ENCODE peak calls at places on chromosome 17, in four cellular contexts. One of them, this sample, is unnamed.

GRCh38 chr17:5027299-5027698 is 7.9 kb downstream of the SLC52A1 start:
- DNase-seq in activated T-cell treated with anti-CD3 and anti-CD28 coated beads, Interleukin-2, amount 50 U/mL, for 72 hours: no peak
- DNase-seq in COR-L47: no peak
- DNase-seq in EL: no peak
- DNase-seq in this sample: no peak

GRCh38 chr17:82520041-82520910 is 744 bp downstream of the FOXK2 start:
- DNase-seq in activated T-cell treated with anti-CD3 and anti-CD28 coated beads, Interleukin-2, amount 50 U/mL, for 72 hours: peak
- DNase-seq in COR-L47: no peak
- DNase-seq in EL: peak
- DNase-seq in this sample: no peak

GRCh38 chr17:50527155-50527762 is 5.3 kb upstream of the EPN3 start:
- DNase-seq in activated T-cell treated with anti-CD3 and anti-CD28 coated beads, Interleukin-2, amount 50 U/mL, for 72 hours: no peak
- DNase-seq in COR-L47: no peak
- DNase-seq in EL: no peak
- DNase-seq in this sample: no peak

GRCh38 chr17:43832168-43832975 is 574 bp downstream of the MPP3 start:
- DNase-seq in activated T-cell treated with anti-CD3 and anti-CD28 coated beads, Interleukin-2, amount 50 U/mL, for 72 hours: peak
- DNase-seq in COR-L47: no peak
- DNase-seq in EL: peak
- DNase-seq in this sample: peak

GRCh38 chr17:76139801-76140660 is 1.0 kb downstream of the FOXJ1 start:
- DNase-seq in activated T-cell treated with anti-CD3 and anti-CD28 coated beads, Interleukin-2, amount 50 U/mL, for 72 hours: peak
- DNase-seq in COR-L47: no peak
- DNase-seq in EL: no peak
- DNase-seq in this sample: no peak

GRCh38 chr17:50721194-50722010 is 2.0 kb downstream of the LUC7L3 start:
- DNase-seq in activated T-cell treated with anti-CD3 and anti-CD28 coated beads, Interleukin-2, amount 50 U/mL, for 72 hours: no peak
- DNase-seq in COR-L47: no peak
- DNase-seq in EL: no peak
- DNase-seq in this sample: peak

GRCh38 chr17:4708436-4708835 is 2.0 kb upstream of the ARRB2 start:
- DNase-seq in activated T-cell treated with anti-CD3 and anti-CD28 coated beads, Interleukin-2, amount 50 U/mL, for 72 hours: peak
- DNase-seq in COR-L47: peak
- DNase-seq in EL: no peak
- DNase-seq in this sample: peak

GRCh38 chr17:58630883-58631522 is 60.8 kb downstream of the TEX14 start:
- DNase-seq in activated T-cell treated with anti-CD3 and anti-CD28 coated beads, Interleukin-2, amount 50 U/mL, for 72 hours: peak
- DNase-seq in COR-L47: no peak
- DNase-seq in EL: peak
- DNase-seq in this sample: no peak

GRCh38 chr17:78766225-78766624 is 15.8 kb downstream of the CYTH1 start:
- DNase-seq in activated T-cell treated with anti-CD3 and anti-CD28 coated beads, Interleukin-2, amount 50 U/mL, for 72 hours: no peak
- DNase-seq in COR-L47: no peak
- DNase-seq in EL: no peak
- DNase-seq in this sample: no peak

GRCh38 chr17:6244796-6245195 is 174.6 kb downstream of the WSCD1 start:
- DNase-seq in activated T-cell treated with anti-CD3 and anti-CD28 coated beads, Interleukin-2, amount 50 U/mL, for 72 hours: no peak
- DNase-seq in COR-L47: no peak
- DNase-seq in EL: no peak
- DNase-seq in this sample: no peak

GRCh38 chr17:31327534-31328526 is 6.4 kb upstream of the EVI2A start:
- DNase-seq in activated T-cell treated with anti-CD3 and anti-CD28 coated beads, Interleukin-2, amount 50 U/mL, for 72 hours: no peak
- DNase-seq in COR-L47: no peak
- DNase-seq in EL: peak
- DNase-seq in this sample: no peak

GRCh38 chr17:81514485-81514734 is 1.8 kb upstream of the ACTG1 start:
- DNase-seq in activated T-cell treated with anti-CD3 and anti-CD28 coated beads, Interleukin-2, amount 50 U/mL, for 72 hours: no peak
- DNase-seq in COR-L47: no peak
- DNase-seq in EL: no peak
- DNase-seq in this sample: no peak

GRCh38 chr17:16980813-16981731 is 9.2 kb upstream of the TNFRSF13B start:
- DNase-seq in activated T-cell treated with anti-CD3 and anti-CD28 coated beads, Interleukin-2, amount 50 U/mL, for 72 hours: no peak
- DNase-seq in COR-L47: no peak
- DNase-seq in EL: peak
- DNase-seq in this sample: no peak

GRCh38 chr17:62105361-62105760 is 40.3 kb upstream of the MED13 start:
- DNase-seq in activated T-cell treated with anti-CD3 and anti-CD28 coated beads, Interleukin-2, amount 50 U/mL, for 72 hours: no peak
- DNase-seq in COR-L47: no peak
- DNase-seq in EL: no peak
- DNase-seq in this sample: no peak

GRCh38 chr17:4087911-4088693 is 54.7 kb downstream of the ZZEF1 start:
- DNase-seq in activated T-cell treated with anti-CD3 and anti-CD28 coated beads, Interleukin-2, amount 50 U/mL, for 72 hours: no peak
- DNase-seq in COR-L47: no peak
- DNase-seq in EL: peak
- DNase-seq in this sample: no peak

GRCh38 chr17:7042507-7043194 is 1.2 kb downstream of the SLC16A11 start:
- DNase-seq in activated T-cell treated with anti-CD3 and anti-CD28 coated beads, Interleukin-2, amount 50 U/mL, for 72 hours: peak
- DNase-seq in COR-L47: no peak
- DNase-seq in EL: no peak
- DNase-seq in this sample: no peak

GRCh38 chr17:43713494-43714162 is 45.0 kb downstream of the SOST start:
- DNase-seq in activated T-cell treated with anti-CD3 and anti-CD28 coated beads, Interleukin-2, amount 50 U/mL, for 72 hours: peak
- DNase-seq in COR-L47: no peak
- DNase-seq in EL: peak
- DNase-seq in this sample: no peak

GRCh38 chr17:27430383-27430840 is 25.8 kb upstream of the KSR1 start:
- DNase-seq in activated T-cell treated with anti-CD3 and anti-CD28 coated beads, Interleukin-2, amount 50 U/mL, for 72 hours: no peak
- DNase-seq in COR-L47: no peak
- DNase-seq in EL: no peak
- DNase-seq in this sample: no peak

GRCh38 chr17:61868074-61868473 is 4.7 kb upstream of the BRIP1 start:
- DNase-seq in activated T-cell treated with anti-CD3 and anti-CD28 coated beads, Interleukin-2, amount 50 U/mL, for 72 hours: no peak
- DNase-seq in COR-L47: no peak
- DNase-seq in EL: no peak
- DNase-seq in this sample: no peak

GRCh38 chr17:80704381-80704819 is 159.8 kb downstream of the RPTOR start:
- DNase-seq in activated T-cell treated with anti-CD3 and anti-CD28 coated beads, Interleukin-2, amount 50 U/mL, for 72 hours: no peak
- DNase-seq in COR-L47: no peak
- DNase-seq in EL: peak
- DNase-seq in this sample: no peak

GRCh38 chr17:40540448-40540847 is 24.8 kb downstream of the CCR7 start:
- DNase-seq in activated T-cell treated with anti-CD3 and anti-CD28 coated beads, Interleukin-2, amount 50 U/mL, for 72 hours: peak
- DNase-seq in COR-L47: no peak
- DNase-seq in EL: no peak
- DNase-seq in this sample: no peak